ENCODE peak calls at places on chromosomes 7 and 10, in nine cellular contexts. O is foreskin fibroblast, S is mucosa of descending colon, T is left lobe of liver, G is NCI-H748 treated with DMSO at 0.1 percent for 48 hours, P is tibial nerve, E is activated T-helper 1 cell treated with Interleukin-2 at 50 U/mL for 16 hours, V is memory B cell, M is suprapubic skin. L is an unnamed sample.

GRCh38 chr7:1326511-1326785 is 93.8 kb downstream of the UNCX start:
- DNase-seq in O (no peak), S (no peak), T (no peak), G (no peak), P (no peak), E (no peak), V (no peak), M (no peak), L (no peak)

GRCh38 chr10:95214793-95215192 is 20.8 kb downstream of the ACSM6 start:
- DNase-seq in O (peak; percentile 61), S (no peak), T (no peak), G (no peak), P (no peak), E (no peak), V (no peak), M (no peak), L (no peak)

GRCh38 chr7:41696323-41696916 is 6.5 kb downstream of the INHBA start:
- DNase-seq in O (peak; percentile 91), S (peak; percentile 77), T (peak; percentile 77), G (no peak), P (peak; percentile 88), E (no peak), V (peak; percentile 31), M (no peak), L (peak; percentile 80)

GRCh38 chr7:94123136-94123535 is 119.0 kb upstream of the BET1 start:
- DNase-seq in O (peak; percentile 45), S (no peak), T (no peak), G (no peak), P (no peak), E (no peak), V (no peak), M (no peak), L (no peak)

GRCh38 chr10:98391578-98391991 is 23.4 kb downstream of the PYROXD2 start:
- DNase-seq in O (peak; percentile 51), S (peak; percentile 45), T (no peak), G (no peak), P (peak; percentile 45), E (no peak), V (no peak), M (no peak), L (peak; percentile 29)

GRCh38 chr10:34916368-34916767 is 101.3 kb upstream of the PARD3 start:
- DNase-seq in O (peak; percentile 84), S (no peak), T (no peak), G (no peak), P (peak; percentile 10), E (no peak), V (no peak), M (peak; percentile 13), L (no peak)

GRCh38 chr7:28161319-28161718 is 19.3 kb downstream of the JAZF1 start:
- DNase-seq in O (no peak), S (no peak), T (no peak), G (no peak), P (no peak), E (no peak), V (no peak), M (no peak), L (no peak)

GRCh38 chr7:35465791-35466336 is 212.0 kb upstream of the TBX20 start:
- DNase-seq in O (no peak), S (no peak), T (no peak), G (no peak), P (no peak), E (no peak), V (no peak), M (no peak), L (no peak)

GRCh38 chr10:106795619-106796018 is 368.9 kb downstream of the SORCS1 start:
- DNase-seq in O (peak; percentile 17), S (peak; percentile 38), T (no peak), G (no peak), P (peak; percentile 34), E (no peak), V (no peak), M (no peak), L (peak; percentile 55)

GRCh38 chr10:69070951-69071350 is 17.0 kb upstream of the SRGN start:
- DNase-seq in O (no peak), S (no peak), T (no peak), G (no peak), P (no peak), E (no peak), V (no peak), M (no peak), L (no peak)

GRCh38 chr7:115019882-115020605 is 98.2 kb downstream of the MDFIC start:
- DNase-seq in O (no peak), S (no peak), T (no peak), G (no peak), P (no peak), E (no peak), V (no peak), M (no peak), L (no peak)

GRCh38 chr10:43323245-43323644 is 48.2 kb upstream of the FXYD4 start:
- DNase-seq in O (no peak), S (no peak), T (no peak), G (no peak), P (no peak), E (no peak), V (no peak), M (no peak), L (no peak)